ENCODE peak calls at places on chromosomes 3 and 15, in seven cellular contexts. V is neuronal stem cell, M is trophoblast cell, K is H9, J is IMR-90, D is mesenchymal stem cell, R is H1. P is an unnamed sample.

GRCh38 chr3:29144361-29144760 is 136.5 kb upstream of the RBMS3 start:
- DNase-seq in V (no peak), M (no peak), K (no peak), J (no peak), D (no peak), R (no peak), P (no peak)

GRCh38 chr3:77150759-77151158 is 110.9 kb downstream of the ROBO2 start:
- DNase-seq in V (no peak), M (no peak), K (no peak), J (no peak), D (no peak), R (no peak), P (no peak)

GRCh38 chr3:120025520-120025919 is 68.7 kb downstream of the GSK3B start:
- DNase-seq in V (no peak), M (no peak), K (no peak), J (peak), D (no peak), R (no peak), P (no peak)

GRCh38 chr3:24185738-24186384 is 240.8 kb downstream of the NR1D2 start:
- DNase-seq in V (peak), M (peak), K (peak), J (peak), D (peak), R (peak), P (peak)

GRCh38 chr3:120791010-120791409 is 48.5 kb downstream of the GTF2E1 start:
- DNase-seq in V (no peak), M (no peak), K (no peak), J (no peak), D (no peak), R (no peak), P (no peak)

GRCh38 chr3:184005981-184006507 is 11.6 kb downstream of the ABCC5 start:
- DNase-seq in V (no peak), M (no peak), K (peak), J (peak), D (peak), R (no peak), P (peak)

GRCh38 chr15:31216210-31216911 is 110.3 kb upstream of the KLF13 start:
- DNase-seq in V (peak), M (no peak), K (peak), J (no peak), D (peak), R (peak), P (peak)

GRCh38 chr3:48695113-48695753 is 9.5 kb upstream of the NCKIPSD start:
- DNase-seq in V (peak), M (no peak), K (peak), J (peak), D (peak), R (peak), P (peak)

GRCh38 chr3:72418149-72418686 is 430.0 kb downstream of the SHQ1 start:
- DNase-seq in V (no peak), M (no peak), K (no peak), J (peak), D (no peak), R (no peak), P (no peak)

GRCh38 chr15:48507416-48508065 is 138.0 kb downstream of the FBN1 start:
- DNase-seq in V (peak), M (peak), K (peak), J (peak), D (peak), R (no peak), P (peak)

GRCh38 chr15:84865074-84865569 is 19.3 kb upstream of the SLC28A1 start:
- DNase-seq in V (no peak), M (no peak), K (no peak), J (no peak), D (no peak), R (no peak), P (no peak)

GRCh38 chr15:99443768-99444446 is 121.9 kb upstream of the MEF2A start:
- DNase-seq in V (no peak), M (no peak), K (no peak), J (no peak), D (no peak), R (peak), P (no peak)

GRCh38 chr15:51494411-51495314 is 127.9 kb downstream of the DMXL2 start:
- DNase-seq in V (no peak), M (no peak), K (no peak), J (peak), D (peak), R (no peak), P (no peak)

GRCh38 chr15:78358114-78358513 is 18.0 kb downstream of the CRABP1 start:
- DNase-seq in V (peak), M (no peak), K (peak), J (no peak), D (no peak), R (no peak), P (peak)

GRCh38 chr15:25368855-25369254 is 70.0 kb downstream of the UBE3A start:
- DNase-seq in V (no peak), M (peak), K (no peak), J (peak), D (no peak), R (no peak), P (peak)
- H3K4ac ChIP-seq in V (no peak), M (no peak), K (no peak), J (no peak), D (no peak), R (no peak), P (no peak)

DNA sequence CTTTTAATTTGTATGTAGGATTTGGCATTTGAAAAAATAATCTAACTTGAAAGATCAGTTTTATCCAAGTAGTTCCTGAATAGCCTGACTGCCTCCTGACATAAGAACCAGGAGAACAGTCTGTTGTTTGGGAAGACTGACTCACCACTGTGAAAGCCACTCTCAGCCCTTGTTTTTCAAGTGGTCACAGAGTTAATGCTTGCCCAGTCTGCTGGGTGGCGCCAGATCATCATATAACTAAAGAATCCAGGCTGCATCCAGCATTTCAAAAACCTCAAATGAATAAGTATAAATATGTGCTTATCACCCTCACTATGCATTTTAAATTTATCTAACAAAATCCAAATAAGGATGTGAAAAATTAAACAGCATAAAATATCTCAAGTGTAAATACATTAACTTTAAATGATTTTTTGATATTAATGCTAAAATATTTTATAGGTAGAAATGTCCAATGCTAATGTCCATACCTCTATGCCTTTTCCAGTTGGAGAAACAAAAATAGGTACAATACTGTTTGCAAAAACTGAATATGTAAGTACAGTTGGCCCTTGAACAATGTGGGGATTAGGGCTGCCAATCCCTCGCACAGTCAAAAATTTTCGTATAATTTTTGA is 26.9 kb upstream of the ZBBX start:
- DNase-seq in V (peak), M (peak), K (peak), J (peak), D (peak), R (no peak), P (peak)
- H3K4ac ChIP-seq in V (no peak), M (no peak), K (no peak), J (no peak), D (no peak), R (no peak), P (no peak)

GRCh38 chr3:127172670-127173515 is 20.0 kb upstream of the PRR23E start:
- DNase-seq in V (no peak), M (no peak), K (peak), J (peak), D (peak), R (peak), P (peak)

GRCh38 chr3:127170794-127171193 is 22.1 kb upstream of the PRR23E start:
- DNase-seq in V (no peak), M (no peak), K (peak), J (peak), D (peak), R (peak), P (peak)

GRCh38 chr3:127171320-127171719 is 21.6 kb upstream of the PRR23E start:
- DNase-seq in V (no peak), M (no peak), K (peak), J (no peak), D (no peak), R (no peak), P (no peak)

GRCh38 chr3:127171721-127172120 is 21.2 kb upstream of the PRR23E start:
- DNase-seq in V (no peak), M (no peak), K (peak), J (no peak), D (no peak), R (peak), P (no peak)

GRCh38 chr3:127172211-127172610 is 20.7 kb upstream of the PRR23E start:
- DNase-seq in V (no peak), M (no peak), K (peak), J (no peak), D (no peak), R (peak), P (no peak)
- H3K4ac ChIP-seq in V (no peak), M (no peak), K (no peak), J (no peak), D (no peak), R (no peak), P (no peak)

GRCh38 chr15:29962404-29962803 is 120.4 kb upstream of the GOLGA8J start:
- DNase-seq in V (no peak), M (no peak), K (no peak), J (no peak), D (no peak), R (no peak), P (peak)
- H3K4ac ChIP-seq in V (no peak), M (no peak), K (no peak), J (no peak), D (no peak), R (no peak), P (no peak)